ENCODE peak calls at places on chromosome 1, in seven cellular contexts. Q, H, W, J, N, O and P are unnamed samples.

GRCh38 chr1:76038306-76039004 is 36.1 kb upstream of the ST6GALNAC3 start:
- DNase-seq in H (no peak), J (no peak), Q (no peak), W (no peak), N (no peak), O (no peak), P (no peak)

GRCh38 chr1:40221977-40222772 is 25.6 kb upstream of the TMCO2 start:
- DNase-seq in J (no peak), O (no peak), H (no peak), Q (no peak), W (no peak), N (no peak), P (no peak)

GRCh38 chr1:226682841-226683800 is 56.0 kb downstream of the ITPKB start:
- DNase-seq in Q (no peak), J (no peak), H (no peak), N (no peak), W (no peak), O (no peak), P (no peak)

GRCh38 chr1:245173446-245174178 is 18.8 kb downstream of the KIF26B start:
- DNase-seq in J (no peak), Q (no peak), N (no peak), O (no peak), W (peak; percentile 40), H (no peak), P (no peak)

GRCh38 chr1:84117868-84118267 is 26.2 kb upstream of the PRKACB start:
- DNase-seq in N (no peak), H (no peak), Q (no peak), W (no peak), O (no peak), J (no peak), P (no peak)

GRCh38 chr1:71950579-71950978 is 331.8 kb downstream of the NEGR1 start:
- DNase-seq in Q (no peak), J (no peak), H (no peak), W (no peak), O (no peak), N (no peak), P (no peak)

GRCh38 chr1:81477704-81478103 is 323.0 kb upstream of the ADGRL2 start:
- DNase-seq in W (no peak), J (no peak), O (no peak), N (no peak), H (no peak), Q (no peak), P (no peak)

GRCh38 chr1:234745844-234746797 is 136.1 kb upstream of the IRF2BP2 start:
- DNase-seq in O (no peak), J (no peak), N (no peak), H (peak; percentile 89), W (peak; percentile 40), Q (no peak), P (no peak)

GRCh38 chr1:167964646-167965045 is 27.8 kb upstream of the MPC2 start:
- DNase-seq in H (no peak), Q (no peak), O (no peak), N (no peak), W (no peak), J (no peak), P (no peak)

GRCh38 chr1:166282391-166283137 is 115.8 kb upstream of the FAM78B start:
- DNase-seq in W (no peak), J (no peak), H (no peak), N (no peak), Q (no peak), O (no peak), P (no peak)

GRCh38 chr1:52359676-52360594 is 6.1 kb downstream of the CC2D1B start:
- DNase-seq in N (no peak), Q (no peak), O (no peak), W (no peak), J (no peak), H (no peak), P (no peak)

GRCh38 chr1:71770121-71770520 is 512.2 kb downstream of the NEGR1 start:
- DNase-seq in J (no peak), O (no peak), Q (no peak), H (no peak), W (no peak), N (no peak), P (no peak)

GRCh38 chr1:25718738-25719137 is 81.3 kb upstream of the SELENON start:
- DNase-seq in Q (no peak), J (no peak), N (no peak), H (no peak), O (no peak), W (no peak), P (no peak)

GRCh38 chr1:244224487-244225430 is 173.7 kb downstream of the ZBTB18 start:
- DNase-seq in H (no peak), Q (no peak), W (no peak), N (no peak), J (no peak), O (no peak), P (peak; percentile 86)

GRCh38 chr1:185934476-185935189 is 200.4 kb downstream of the HMCN1 start:
- DNase-seq in N (no peak), H (no peak), J (no peak), O (no peak), Q (no peak), W (no peak), P (no peak)

GRCh38 chr1:1419363-1419811 is 1.7 kb downstream of the ANKRD65 start:
- DNase-seq in N (peak; percentile 19), H (no peak), Q (no peak), O (no peak), J (no peak), W (no peak), P (no peak)

GRCh38 chr1:39608906-39609305 is 30.5 kb downstream of the HEYL start:
- DNase-seq in Q (no peak), O (no peak), W (no peak), H (no peak), N (no peak), J (no peak), P (no peak)

GRCh38 chr1:37267111-37267835 is 207.1 kb upstream of the ZC3H12A start:
- DNase-seq in H (no peak), O (no peak), J (no peak), N (no peak), W (no peak), Q (no peak), P (no peak)

GRCh38 chr1:156104065-156104810 is 10.3 kb upstream of the LMNA start:
- DNase-seq in Q (no peak), H (no peak), O (peak; percentile 42), J (peak; percentile 90), W (peak; percentile 66), N (no peak), P (no peak)

GRCh38 chr1:201655910-201656669 is 117.2 kb downstream of the NAV1 start:
- DNase-seq in N (no peak), W (no peak), Q (no peak), O (no peak), J (no peak), H (no peak), P (no peak)

GRCh38 chr1:225480825-225481434 is 53.1 kb upstream of the LBR start:
- DNase-seq in H (peak; percentile 54), O (no peak), J (peak; percentile 72), N (peak; percentile 70), Q (peak; percentile 97), W (peak; percentile 88), P (no peak)

GRCh38 chr1:17550684-17551584 is 11.4 kb downstream of the ARHGEF10L start:
- DNase-seq in W (no peak), H (no peak), N (no peak), O (no peak), J (no peak), Q (no peak), P (no peak)

GRCh38 chr1:168554603-168555520 is 11.1 kb upstream of the XCL2 start:
- DNase-seq in N (no peak), J (no peak), H (no peak), Q (no peak), W (no peak), O (no peak), P (no peak)

GRCh38 chr1:156516821-156517220 is 16.2 kb upstream of the MEF2D start:
- DNase-seq in J (no peak), W (no peak), Q (no peak), H (no peak), N (no peak), O (no peak), P (no peak)

GRCh38 chr1:111236806-111237205 is 9.3 kb downstream of the CHI3L2 start:
- DNase-seq in J (no peak), N (no peak), O (no peak), H (no peak), W (no peak), Q (no peak), P (no peak)

GRCh38 chr1:78650114-78650513 is 483 bp downstream of the IFI44 start:
- DNase-seq in H (no peak), Q (no peak), N (no peak), W (no peak), J (no peak), O (no peak), P (no peak)

GRCh38 chr1:107691542-107691941 is 273.4 kb downstream of the VAV3 start:
- DNase-seq in H (no peak), N (no peak), J (no peak), O (no peak), W (no peak), Q (no peak), P (no peak)